ENCODE peak calls at places on chromosomes 3 and 15, in seven cellular contexts. M is Peyer's patch; F is activated CD8-positive, alpha-beta T cell treated with anti-CD3 and anti-CD28 coated beads for 36 hours; L is kidney; N is cardiac muscle cell; B is osteocyte; C is A673. O is an unnamed sample.

GRCh38 chr15:40082195-40082868 is 26.3 kb downstream of the BMF start:
- DNase-seq in M (peak), F (no peak), L (peak), N (no peak), B (no peak), C (no peak), O (no peak)

GRCh38 chr15:48354694-48355303 is 23.6 kb downstream of the DUT start:
- DNase-seq in M (no peak), F (no peak), L (no peak), N (no peak), B (no peak), C (no peak), O (no peak)

GRCh38 chr3:86547697-86548096 is 443.3 kb downstream of the VGLL3 start:
- DNase-seq in M (no peak), F (no peak), L (no peak), N (no peak), B (no peak), C (no peak), O (no peak)

GRCh38 chr3:150887031-150887430 is 18.2 kb downstream of the MINDY4B start:
- DNase-seq in M (no peak), F (no peak), L (no peak), N (no peak), B (no peak), C (no peak), O (no peak)

GRCh38 chr15:83206387-83206970 is 1.1 kb downstream of the HDGFL3 start:
- DNase-seq in M (no peak), F (no peak), L (no peak), N (no peak), B (no peak), C (peak), O (no peak)

GRCh38 chr3:50251220-50251619 is 15.2 kb downstream of the GNAI2 start:
- DNase-seq in M (peak), F (peak), L (no peak), N (no peak), B (no peak), C (no peak), O (no peak)

GRCh38 chr15:55253580-55253979 is 36.0 kb downstream of the RAB27A start:
- DNase-seq in M (no peak), F (no peak), L (no peak), N (no peak), B (no peak), C (no peak), O (no peak)

GRCh38 chr3:131538968-131539367 is 36.2 kb upstream of the MRPL3 start:
- DNase-seq in M (no peak), F (no peak), L (no peak), N (no peak), B (no peak), C (no peak), O (no peak)

GRCh38 chr3:134337511-134338200 is 36.6 kb downstream of the AMOTL2 start:
- DNase-seq in M (peak), F (no peak), L (no peak), N (no peak), B (no peak), C (no peak), O (no peak)

GRCh38 chr3:42946050-42946449 is 33.1 kb upstream of the GASK1A start:
- DNase-seq in M (no peak), F (no peak), L (no peak), N (no peak), B (no peak), C (no peak), O (no peak)

GRCh38 chr3:191592105-191592504 is 131.1 kb downstream of the PYDC2 start:
- DNase-seq in M (no peak), F (no peak), L (no peak), N (no peak), B (no peak), C (peak), O (no peak)

GRCh38 chr3:159208080-159208479 is 406.2 kb downstream of the MFSD1 start:
- DNase-seq in M (no peak), F (no peak), L (no peak), N (no peak), B (no peak), C (no peak), O (no peak)

GRCh38 chr15:57429098-57429497 is 52.8 kb downstream of the CGNL1 start:
- DNase-seq in M (no peak), F (no peak), L (no peak), N (no peak), B (no peak), C (no peak), O (no peak)

GRCh38 chr3:135966349-135966695 is 794 bp downstream of the PPP2R3A start:
- DNase-seq in M (no peak), F (no peak), L (no peak), N (peak), B (no peak), C (no peak), O (no peak)

GRCh38 chr3:143326983-143327382 is 207.4 kb downstream of the CHST2 start:
- DNase-seq in M (no peak), F (no peak), L (no peak), N (no peak), B (no peak), C (peak), O (no peak)

GRCh38 chr3:55486101-55486856 is 827 bp downstream of the WNT5A start:
- DNase-seq in M (peak), F (no peak), L (peak), N (peak), B (no peak), C (peak), O (no peak)

GRCh38 chr3:8324727-8325126 is 176.9 kb upstream of the LMCD1 start:
- DNase-seq in M (peak), F (peak), L (no peak), N (peak), B (no peak), C (peak), O (no peak)

GRCh38 chr3:186107148-186108105 is 1.5 kb downstream of the ETV5 start:
- DNase-seq in M (peak), F (peak), L (peak), N (peak), B (peak), C (peak), O (peak)

GRCh38 chr3:72818092-72818721 is 30.0 kb downstream of the SHQ1 start:
- DNase-seq in M (no peak), F (no peak), L (no peak), N (peak), B (no peak), C (peak), O (no peak)

GRCh38 chr3:20323307-20323927 is 137.4 kb upstream of the SGO1 start:
- DNase-seq in M (no peak), F (no peak), L (no peak), N (no peak), B (no peak), C (no peak), O (no peak)

GRCh38 chr15:48352474-48353072 is 21.3 kb downstream of the DUT start:
- DNase-seq in M (peak), F (peak), L (no peak), N (peak), B (no peak), C (peak), O (peak)

GRCh38 chr15:57152666-57153065 is 223.6 kb upstream of the CGNL1 start:
- DNase-seq in M (no peak), F (no peak), L (no peak), N (no peak), B (no peak), C (no peak), O (no peak)

GRCh38 chr3:150761831-150762661 is 923 bp downstream of the SIAH2 start:
- DNase-seq in M (peak), F (peak), L (peak), N (peak), B (no peak), C (peak), O (no peak)

GRCh38 chr3:175238848-175239247 is 379.7 kb downstream of the NAALADL2 start:
- DNase-seq in M (no peak), F (no peak), L (no peak), N (peak), B (no peak), C (no peak), O (no peak)

GRCh38 chr15:81155375-81156218 is 21.5 kb downstream of the CFAP161 start:
- DNase-seq in M (peak), F (peak), L (no peak), N (peak), B (no peak), C (peak), O (no peak)

GRCh38 chr3:66302288-66302687 is 81.5 kb downstream of the SLC25A26 start:
- DNase-seq in M (peak), F (peak), L (no peak), N (no peak), B (no peak), C (no peak), O (no peak)

GRCh38 chr3:123258811-123259420 is 57.2 kb downstream of the SEC22A start:
- DNase-seq in M (no peak), F (no peak), L (no peak), N (peak), B (no peak), C (peak), O (no peak)

GRCh38 chr3:172300187-172300586 is 148.1 kb downstream of the GHSR start:
- DNase-seq in M (no peak), F (no peak), L (no peak), N (no peak), B (no peak), C (peak), O (no peak)

GRCh38 chr15:22978691-22979068 is 1.5 kb downstream of the CYFIP1 start:
- DNase-seq in M (no peak), F (no peak), L (no peak), N (no peak), B (no peak), C (peak), O (no peak)

GRCh38 chr3:71062920-71063767 is 520.4 kb downstream of the FOXP1 start:
- DNase-seq in M (no peak), F (peak), L (no peak), N (no peak), B (no peak), C (no peak), O (no peak)

GRCh38 chr3:177141899-177142651 is 55.2 kb downstream of the TBL1XR1 start:
- DNase-seq in M (no peak), F (no peak), L (no peak), N (no peak), B (no peak), C (no peak), O (no peak)

GRCh38 chr15:41897327-41897726 is 3.5 kb upstream of the SPTBN5 start:
- DNase-seq in M (no peak), F (no peak), L (no peak), N (no peak), B (no peak), C (no peak), O (no peak)

DNA sequence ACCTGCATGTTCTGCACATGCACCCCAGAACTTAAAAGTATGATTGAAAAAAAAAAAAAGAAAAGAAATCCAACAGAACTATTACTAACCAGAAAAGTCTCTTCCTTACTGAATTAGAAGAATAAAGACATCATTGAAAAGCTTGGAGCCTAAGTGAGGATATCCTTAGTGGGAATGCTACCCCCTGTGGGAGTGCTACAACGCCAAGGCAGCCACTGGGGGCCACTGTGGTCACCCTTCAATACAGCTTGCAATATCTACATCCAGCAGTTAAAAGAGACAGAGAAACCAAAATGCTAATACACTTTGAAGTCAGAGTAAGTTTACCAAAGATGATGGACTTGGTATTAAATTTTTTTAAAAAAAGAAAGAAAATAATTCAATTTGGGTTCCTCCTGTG is 292.0 kb downstream of the PLCL2 start:
- DNase-seq in M (no peak), F (no peak), L (no peak), N (no peak), B (no peak), C (no peak), O (no peak)
- TF ChIP-seq CTCF in M (no peak), F (no peak), L (no peak), N (no peak), B (no peak), C (peak), O (no peak)

GRCh38 chr3:106121491-106122289 is 252.9 kb upstream of the CBLB start:
- DNase-seq in M (no peak), F (no peak), L (no peak), N (no peak), B (no peak), C (no peak), O (no peak)
- TF ChIP-seq CTCF in M (no peak), F (no peak), L (no peak), N (no peak), B (peak), C (no peak), O (no peak)

DNA sequence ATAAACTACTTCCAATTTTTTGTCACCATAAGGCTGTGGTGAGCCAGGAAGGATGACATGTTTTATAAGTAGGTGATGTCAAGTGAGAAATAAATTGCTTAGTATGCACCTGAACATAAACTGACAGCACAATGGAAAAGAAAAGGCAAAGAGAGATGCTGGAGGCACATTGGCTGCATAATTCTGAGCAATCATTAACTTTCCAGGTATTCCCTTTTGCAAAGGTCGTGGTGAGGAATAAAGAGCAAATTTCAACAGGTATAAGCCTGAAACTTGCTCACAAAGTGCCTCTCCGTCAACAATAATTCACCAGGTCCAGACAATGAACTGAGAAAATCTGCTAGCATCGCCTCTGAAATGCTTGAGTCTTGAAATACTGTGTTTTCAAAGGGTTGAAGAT is 48.2 kb downstream of the ITGB5 start:
- DNase-seq in M (no peak), F (no peak), L (no peak), N (no peak), B (no peak), C (no peak), O (no peak)
- TF ChIP-seq CTCF in M (no peak), F (no peak), L (no peak), N (no peak), B (no peak), C (no peak), O (no peak)

GRCh38 chr15:90932660-90932991 is 277 bp upstream of the HDDC3 start:
- DNase-seq in M (no peak), F (no peak), L (no peak), N (no peak), B (no peak), C (no peak), O (no peak)
- TF ChIP-seq CTCF in M (no peak), F (peak), L (no peak), N (no peak), B (no peak), C (no peak), O (no peak)

DNA sequence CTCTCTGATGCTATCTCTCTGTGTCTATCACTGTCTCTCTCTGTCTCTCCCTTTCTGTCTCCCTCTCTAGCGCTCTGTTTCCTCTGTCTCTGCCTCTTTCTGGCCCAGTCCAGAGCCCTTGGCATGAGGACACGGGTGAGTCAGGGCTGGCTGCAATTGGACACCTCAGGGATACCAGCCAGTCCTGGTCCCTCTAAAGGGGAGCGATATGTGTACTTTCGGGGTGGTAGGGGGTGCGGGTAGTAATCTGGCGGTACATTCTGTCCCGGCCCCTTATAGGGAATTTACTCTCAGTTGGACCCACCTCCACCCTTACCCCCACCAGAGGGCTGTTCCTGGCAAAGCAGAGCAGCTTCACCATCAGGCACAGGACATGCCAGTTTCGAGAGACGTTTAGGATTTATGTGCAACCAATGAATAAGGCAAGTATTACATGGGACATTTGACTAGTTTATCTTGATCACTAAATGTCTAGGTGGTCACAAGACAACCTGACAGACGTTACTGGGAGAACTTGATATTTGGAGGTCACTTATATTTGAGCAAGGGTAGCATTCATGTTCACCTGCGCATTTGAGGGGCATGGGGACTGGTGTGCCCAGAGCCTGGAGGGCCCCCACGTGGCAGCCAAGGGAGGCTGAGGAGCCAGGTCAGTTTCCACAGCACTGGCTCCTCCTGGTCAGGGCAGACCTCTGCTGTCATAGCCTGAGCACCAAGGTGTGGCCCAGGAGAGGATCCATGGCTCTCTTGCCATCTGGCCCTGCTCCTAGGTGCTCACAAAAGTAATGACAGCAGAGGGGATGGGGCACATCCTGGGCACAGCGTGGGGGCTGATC is 256.1 kb downstream of the PLCL2 start:
- DNase-seq in M (no peak), F (no peak), L (no peak), N (no peak), B (no peak), C (no peak), O (no peak)
- TF ChIP-seq CTCF in M (no peak), F (no peak), L (no peak), N (no peak), B (no peak), C (no peak), O (no peak)